ENCODE peak calls at places on chromosomes 5 and 9, in eight cellular contexts. A, Y, K, H, W, T, M and Z are unnamed samples.

GRCh38 chr9:77534376-77535057 is 113.6 kb downstream of the GNA14 start:
- DNase-seq in A (no peak), H (no peak), T (no peak), Y (peak), M (no peak), W (no peak), K (no peak), Z (no peak)

GRCh38 chr9:84296146-84296843 is 44.3 kb downstream of the SLC28A3 start:
- DNase-seq in H (no peak), A (no peak), T (no peak), Y (no peak), W (no peak), M (no peak), K (no peak), Z (no peak)

GRCh38 chr5:102762095-102762534 is 7.0 kb downstream of the PAM start:
- DNase-seq in A (no peak), M (no peak), W (no peak), H (no peak), T (no peak), Y (no peak), K (no peak), Z (no peak)

GRCh38 chr5:3352711-3353110 is 242.9 kb upstream of the IRX1 start:
- DNase-seq in H (peak), W (no peak), K (no peak), T (no peak), Y (no peak), A (no peak), M (no peak), Z (peak)

GRCh38 chr5:151591144-151591819 is at the start of gene FAT2:
- DNase-seq in K (no peak), T (no peak), A (no peak), M (no peak), W (no peak), H (no peak), Y (peak), Z (no peak)

GRCh38 chr9:128393171-128393761 is 22.1 kb downstream of the URM1 start:
- DNase-seq in H (no peak), M (no peak), T (no peak), A (no peak), K (no peak), Y (peak), W (no peak), Z (no peak)

GRCh38 chr5:69224520-69224919 is 10.2 kb upstream of the CDK7 start:
- DNase-seq in A (no peak), Y (no peak), T (no peak), W (no peak), K (no peak), H (no peak), M (no peak), Z (peak)

GRCh38 chr5:73654171-73654811 is 28.3 kb downstream of the ARHGEF28 start:
- DNase-seq in T (peak), M (no peak), A (no peak), H (no peak), K (no peak), Y (no peak), W (peak), Z (no peak)

GRCh38 chr5:139215176-139215975 is 17.2 kb upstream of the SIL1 start:
- DNase-seq in W (no peak), M (no peak), A (no peak), K (no peak), H (no peak), Y (no peak), T (no peak), Z (no peak)

GRCh38 chr9:14277202-14277601 is 36.7 kb downstream of the NFIB start:
- DNase-seq in Y (no peak), K (no peak), H (no peak), W (peak), A (no peak), M (no peak), T (no peak), Z (no peak)

GRCh38 chr9:92010705-92011536 is 60.9 kb upstream of the ROR2 start:
- DNase-seq in A (no peak), T (no peak), Y (peak), H (no peak), W (no peak), M (no peak), K (no peak), Z (no peak)

GRCh38 chr5:123786411-123786810 is 274.4 kb downstream of the CSNK1G3 start:
- DNase-seq in Y (no peak), T (no peak), K (no peak), A (no peak), M (no peak), W (no peak), H (no peak), Z (no peak)

GRCh38 chr9:108512426-108513173 is 343.2 kb downstream of the ACTL7B start:
- DNase-seq in H (no peak), A (no peak), Y (peak), M (no peak), K (no peak), W (no peak), T (no peak), Z (no peak)

GRCh38 chr9:136773386-136774044 is 9.2 kb upstream of the LCN15 start:
- DNase-seq in W (peak), K (peak), A (peak), T (no peak), Y (peak), M (no peak), H (no peak), Z (no peak)

GRCh38 chr5:36417668-36418067 is 116.0 kb upstream of the RANBP3L start:
- DNase-seq in W (no peak), A (no peak), H (no peak), M (no peak), T (no peak), K (no peak), Y (no peak), Z (no peak)

GRCh38 chr5:150075233-150075632 is 11.1 kb downstream of the CSF1R start:
- DNase-seq in W (no peak), A (no peak), H (peak), K (no peak), T (no peak), Y (no peak), M (no peak), Z (peak)

GRCh38 chr9:77843088-77843985 is 188.3 kb downstream of the GNAQ start:
- DNase-seq in H (no peak), W (no peak), K (no peak), Y (no peak), A (no peak), T (no peak), M (no peak), Z (no peak)

GRCh38 chr5:82153082-82153481 is 125.1 kb downstream of the RPS23 start:
- DNase-seq in A (no peak), W (no peak), T (no peak), H (no peak), Y (no peak), M (no peak), K (no peak), Z (no peak)

GRCh38 chr9:126228779-126229444 is 97.7 kb upstream of the MVB12B start:
- DNase-seq in T (peak), H (peak), W (peak), M (peak), A (peak), Y (peak), K (no peak), Z (peak)

DNA sequence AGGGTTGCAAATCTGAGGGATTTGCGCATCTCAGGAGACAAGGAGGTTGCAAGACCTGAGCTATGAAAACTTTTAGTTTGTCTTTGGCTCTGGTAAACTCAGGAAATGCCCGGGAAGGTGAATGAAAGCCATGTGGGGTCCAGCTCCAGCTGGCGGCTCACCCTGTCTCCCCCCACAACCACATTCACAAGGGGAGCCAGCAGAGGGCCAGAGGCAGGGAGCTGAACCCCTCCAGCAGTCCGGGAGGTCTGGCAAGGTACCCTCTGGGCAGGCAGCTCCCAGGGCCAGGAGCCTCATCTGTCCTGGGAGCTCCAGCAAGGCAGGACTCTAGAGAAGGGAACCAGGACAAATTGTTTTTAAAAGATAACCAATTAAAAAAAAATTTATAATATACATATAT is 2.5 kb upstream of the FGFR4 start:
- DNase-seq in M (no peak), Y (no peak), H (no peak), W (no peak), K (no peak), T (no peak), A (no peak), Z (no peak)
- TF ChIP-seq CTCF in M (no peak), Y (no peak), H (no peak), W (no peak), K (no peak), T (no peak), A (no peak), Z (no peak)

GRCh38 chr9:116166713-116167112 is 13.1 kb downstream of the PAPPA start:
- DNase-seq in H (no peak), W (no peak), K (no peak), T (no peak), Y (peak), A (no peak), M (no peak), Z (no peak)
- TF ChIP-seq CTCF in H (peak), W (no peak), K (peak), T (peak), Y (peak), A (peak), M (no peak), Z (peak)

GRCh38 chr5:72134226-72134625 is 27.0 kb downstream of the MAP1B start:
- DNase-seq in A (no peak), H (no peak), T (no peak), M (no peak), W (no peak), K (no peak), Y (peak), Z (no peak)
- TF ChIP-seq CTCF in A (no peak), H (no peak), T (no peak), M (no peak), W (no peak), K (no peak), Y (peak), Z (no peak)

DNA sequence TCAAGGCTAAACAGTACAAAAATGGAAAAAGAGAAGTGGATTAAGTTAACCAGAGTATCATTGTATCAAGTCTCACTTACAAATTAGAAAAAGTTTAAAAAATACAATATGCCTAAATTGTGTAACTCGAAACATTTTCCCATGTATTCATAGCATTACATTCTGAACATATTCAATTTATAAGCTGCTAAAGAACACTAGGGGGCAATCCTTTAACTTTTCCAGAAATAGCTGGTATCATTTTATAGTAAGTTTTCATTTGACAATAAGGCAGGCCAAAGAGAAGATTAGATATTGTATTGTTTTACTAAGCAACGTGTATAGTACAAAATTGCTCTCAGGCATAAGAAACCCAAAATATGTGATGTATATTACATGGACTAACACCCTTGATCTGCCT is 234.6 kb downstream of the ADGRV1 start:
- DNase-seq in M (no peak), T (no peak), H (no peak), A (no peak), Y (no peak), W (no peak), K (no peak), Z (no peak)
- TF ChIP-seq CTCF in M (no peak), T (no peak), H (no peak), A (peak), Y (no peak), W (no peak), K (peak), Z (peak)